ENCODE peak calls at places on chromosomes 13 and 19, in four cellular contexts. Q is neuronal stem cell, Z is IMR-90, F is H1. E is an unnamed sample.

GRCh38 chr19:40255619-40256166 is 29.2 kb upstream of the CCNP start:
- DNase-seq in Q (no peak), Z (no peak), F (no peak), E (no peak)

GRCh38 chr19:10431943-10432735 is 11.8 kb downstream of the PDE4A start:
- DNase-seq in Q (no peak), Z (no peak), F (peak; percentile 63), E (peak; percentile 69)

GRCh38 chr13:20882206-20882605 is 20.3 kb downstream of the XPO4 start:
- DNase-seq in Q (no peak), Z (peak; percentile 8), F (peak; percentile 49), E (peak; percentile 56)

GRCh38 chr19:45827459-45828093 is 12.5 kb upstream of the RSPH6A start:
- DNase-seq in Q (no peak), Z (no peak), F (no peak), E (no peak)

GRCh38 chr13:23380534-23380933 is 53.0 kb downstream of the SACS start:
- DNase-seq in Q (no peak), Z (peak; percentile 71), F (no peak), E (no peak)

GRCh38 chr19:58085348-58085875 is 12.6 kb downstream of the ZSCAN18 start:
- DNase-seq in Q (no peak), Z (no peak), F (no peak), E (no peak)

GRCh38 chr13:59112375-59112774 is 1051.4 kb downstream of the DIAPH3 start:
- DNase-seq in Q (no peak), Z (peak; percentile 99), F (no peak), E (no peak)

GRCh38 chr13:106636492-106636891 is 68.6 kb upstream of the ARGLU1 start:
- DNase-seq in Q (no peak), Z (no peak), F (no peak), E (no peak)

GRCh38 chr13:32713397-32713796 is 127.1 kb downstream of the PDS5B start:
- DNase-seq in Q (no peak), Z (no peak), F (no peak), E (no peak)

GRCh38 chr13:35699805-35700204 is 223.3 kb upstream of the MAB21L1 start:
- DNase-seq in Q (no peak), Z (peak; percentile 66), F (no peak), E (no peak)

GRCh38 chr13:40613192-40613818 is 53.1 kb downstream of the FOXO1 start:
- DNase-seq in Q (no peak), Z (no peak), F (no peak), E (no peak)

GRCh38 chr19:53485046-53486004 is 17.8 kb downstream of the ZNF813 start:
- DNase-seq in Q (no peak), Z (no peak), F (no peak), E (no peak)

GRCh38 chr19:45161715-45162463 is 1.1 kb upstream of the NKPD1 start:
- DNase-seq in Q (no peak), Z (peak; percentile 28), F (peak; percentile 86), E (peak; percentile 80)

GRCh38 chr13:113113846-113114271 is 8.3 kb downstream of the F7 start:
- DNase-seq in Q (no peak), Z (no peak), F (peak; percentile 8), E (no peak)

DNA sequence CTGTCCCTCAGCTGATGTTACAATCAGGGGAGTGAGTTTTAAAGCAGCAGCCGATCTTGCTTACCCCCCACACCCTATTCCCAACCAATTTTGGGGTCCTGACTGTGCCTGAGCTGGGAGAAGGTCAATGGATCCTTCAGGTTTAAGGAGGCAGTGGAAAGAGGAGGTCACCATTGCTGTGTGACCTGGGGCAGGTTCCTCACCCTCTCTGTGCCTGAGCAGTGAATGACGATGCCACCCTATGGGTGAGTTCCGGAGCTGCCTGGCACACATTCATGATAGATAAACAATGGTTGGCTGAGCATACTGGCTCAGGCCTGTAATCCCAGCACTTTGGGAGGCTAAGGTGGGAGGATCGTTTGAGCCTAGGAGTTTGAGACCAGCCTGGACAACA is 20.3 kb upstream of the JUND start:
- DNase-seq in Q (no peak), Z (no peak), F (no peak), E (no peak)
- H4K8ac ChIP-seq in Q (no peak overlapping the region), Z (peak overlapping the region; percentile 89), F (no peak overlapping the region), E (no peak overlapping the region)

DNA sequence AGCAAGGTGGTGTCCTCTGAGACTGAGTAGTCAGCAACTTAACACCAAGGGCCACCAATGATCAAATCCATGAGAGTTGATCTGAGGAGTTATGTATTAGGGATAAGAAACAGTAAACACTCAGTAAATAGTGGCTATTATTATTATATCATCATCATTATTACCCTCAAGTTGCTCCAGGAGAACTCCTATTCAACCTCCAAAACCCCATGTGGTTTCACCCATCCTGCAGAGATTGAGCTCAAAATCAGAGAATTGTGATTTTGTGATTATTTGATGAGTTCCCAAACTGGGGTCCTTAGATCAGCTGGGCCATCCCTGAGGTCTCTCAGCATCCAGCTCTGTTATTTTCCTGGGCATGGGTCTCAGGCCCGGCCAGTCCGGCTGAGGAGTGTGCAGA is 3.5 kb upstream of the CGB7 start:
- DNase-seq in Q (no peak), Z (no peak), F (no peak), E (no peak)
- H2BK120ac ChIP-seq in Q (peak overlapping the region; percentile 18), Z (no peak overlapping the region), F (no peak overlapping the region), E (no peak overlapping the region)

GRCh38 chr19:38687837-38688378 is 40.5 kb downstream of the ACTN4 start:
- DNase-seq in Q (no peak), Z (no peak), F (no peak), E (no peak)

GRCh38 chr19:38691938-38692457 is 44.5 kb downstream of the ACTN4 start:
- DNase-seq in Q (no peak), Z (peak; percentile 92), F (no peak), E (no peak)

GRCh38 chr19:38690832-38691231 is 43.4 kb downstream of the ACTN4 start:
- DNase-seq in Q (no peak), Z (no peak), F (no peak), E (no peak)

GRCh38 chr19:38692458-38693379 is 45.3 kb downstream of the ACTN4 start:
- DNase-seq in Q (no peak), Z (no peak), F (no peak), E (no peak)

DNA sequence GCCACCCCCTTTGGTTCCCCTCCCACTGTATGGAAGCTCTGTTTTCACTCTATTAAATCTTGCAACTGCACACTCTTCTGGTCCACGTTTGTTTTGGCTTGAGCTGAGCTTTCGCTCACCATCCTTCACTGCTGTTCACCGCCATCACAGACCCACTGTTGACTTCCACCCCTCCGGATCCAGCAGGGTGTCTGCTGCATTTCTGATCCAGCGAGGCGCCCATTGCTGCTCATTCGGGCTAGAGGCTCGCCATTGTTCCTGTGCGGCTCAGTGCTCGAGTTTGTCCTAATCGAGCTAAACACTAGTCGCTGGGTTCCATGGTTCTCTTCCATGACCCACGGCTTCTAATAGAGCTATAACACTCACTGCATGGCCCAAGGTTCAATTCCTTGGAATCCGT is 42.7 kb downstream of the ACTN4 start:
- DNase-seq in Q (no peak), Z (no peak), F (no peak), E (no peak)
- H4K8ac ChIP-seq in Q (no peak overlapping the region), Z (no peak overlapping the region), F (no peak overlapping the region), E (no peak overlapping the region)

GRCh38 chr19:35251456-35251855 is 2.7 kb downstream of the LSR start:
- DNase-seq in Q (no peak), Z (no peak), F (peak; percentile 27), E (no peak)

GRCh38 chr19:35247526-35248309 is 1.1 kb upstream of the LSR start:
- DNase-seq in Q (peak; percentile 88), Z (no peak), F (peak; percentile 91), E (peak; percentile 97)

GRCh38 chr19:35249848-35250711 is 1.3 kb downstream of the LSR start:
- DNase-seq in Q (no peak), Z (no peak), F (peak; percentile 39), E (peak; percentile 24)

GRCh38 chr19:35248310-35249145 is at the start of gene LSR:
- DNase-seq in Q (peak; percentile 88), Z (no peak), F (peak; percentile 93), E (peak; percentile 95)

DNA sequence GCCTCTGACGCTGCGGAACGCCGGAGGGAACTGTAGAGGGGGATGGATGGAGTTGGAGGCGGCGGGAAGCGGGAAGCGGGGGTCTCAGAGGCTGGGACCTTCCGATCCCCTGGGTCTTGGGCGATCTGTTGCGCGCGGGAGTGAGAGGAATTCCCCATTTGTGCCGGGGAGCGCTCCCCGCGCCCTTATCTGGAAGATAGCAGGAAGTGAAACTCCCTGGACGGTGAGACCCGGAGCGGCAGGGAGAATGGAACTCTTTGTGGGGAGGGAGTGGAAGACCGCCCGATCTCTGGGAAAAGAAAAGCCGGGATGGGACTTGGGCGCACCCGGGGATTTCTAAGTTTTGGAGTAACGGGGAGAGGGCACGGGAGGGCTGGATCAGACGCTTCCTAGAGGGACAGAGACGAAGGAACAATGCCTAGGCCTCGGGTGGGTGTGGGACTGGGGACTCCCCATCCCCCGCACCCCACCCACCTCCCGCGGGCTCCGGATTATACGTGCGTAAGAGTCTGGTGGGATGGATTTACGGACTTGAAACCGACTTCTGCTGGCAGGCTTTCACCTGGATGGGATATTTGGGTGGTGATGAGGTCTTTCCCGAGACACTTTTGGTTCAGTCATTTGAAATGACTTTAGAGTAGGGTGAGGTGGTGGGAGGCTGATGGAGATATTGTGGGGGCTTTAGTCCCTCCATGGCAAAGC is 495 bp downstream of the LSR start:
- DNase-seq in Q (no peak), Z (no peak), F (no peak), E (peak; percentile 23)
- H2BK120ac ChIP-seq in Q (no peak overlapping the region), Z (no peak overlapping the region), F (no peak overlapping the region), E (no peak overlapping the region)

DNA sequence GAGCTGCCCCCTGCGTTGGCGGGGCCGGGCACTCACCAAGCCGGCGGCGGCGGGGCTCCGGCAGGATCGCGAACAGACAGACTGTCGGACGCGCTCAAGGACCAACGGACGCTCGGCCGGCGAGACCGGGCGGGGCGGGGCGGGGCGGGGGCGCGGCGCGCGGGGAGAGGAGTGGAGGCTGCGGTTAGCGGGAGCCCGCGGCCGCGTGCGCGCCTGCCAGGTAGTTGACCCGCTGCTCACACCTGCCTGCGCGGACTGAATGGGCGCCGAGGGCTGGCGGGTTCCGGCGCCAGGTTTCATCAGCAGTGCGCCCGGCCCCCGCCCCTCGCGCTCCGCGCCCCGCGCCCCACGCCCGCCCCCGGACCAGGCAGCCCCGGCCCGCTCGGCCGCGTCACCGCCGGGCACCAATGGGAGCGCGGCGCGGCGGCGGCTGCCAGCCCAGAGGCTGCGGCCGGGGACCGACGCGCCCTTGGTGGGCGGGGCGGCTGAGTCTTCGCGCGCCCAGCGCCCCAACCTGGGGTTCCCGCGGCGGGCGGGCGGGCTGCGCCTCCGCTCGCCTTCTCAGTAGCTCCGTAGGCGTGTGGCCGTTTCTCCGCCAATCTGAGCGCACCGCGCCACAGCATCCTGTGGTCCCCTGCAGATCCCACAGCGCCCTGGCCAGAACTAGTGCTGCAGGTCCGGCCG is at the start of gene SLC7A1:
- DNase-seq in Q (peak; percentile 81), Z (peak; percentile 80), F (peak; percentile 84), E (peak; percentile 92)
- H4K8ac ChIP-seq in Q (no peak within 1 kb of the TSS), Z (peak within 1 kb of the TSS; percentile 82), F (peak within 1 kb of the TSS; percentile 98), E (no peak within 1 kb of the TSS)

GRCh38 chr19:36483653-36484052 is 5.7 kb downstream of the ZNF566 start:
- DNase-seq in Q (no peak), Z (no peak), F (no peak), E (no peak)

GRCh38 chr19:36488118-36488815 is 1.1 kb downstream of the ZNF566 start:
- DNase-seq in Q (no peak), Z (peak; percentile 53), F (no peak), E (no peak)

GRCh38 chr19:36489920-36490415 is 607 bp upstream of the ZNF566 start:
- DNase-seq in Q (peak; percentile 93), Z (peak; percentile 95), F (no peak), E (peak; percentile 96)

GRCh38 chr19:36488816-36489138 is 584 bp downstream of the ZNF566 start:
- DNase-seq in Q (no peak), Z (no peak), F (no peak), E (no peak)

GRCh38 chr19:36489139-36489919 is at the start of gene ZNF566:
- DNase-seq in Q (peak; percentile 97), Z (peak; percentile 97), F (peak; percentile 94), E (peak; percentile 99)
- H2BK120ac ChIP-seq in Q (no peak within 1 kb of the TSS), Z (peak within 1 kb of the TSS; percentile 95), F (peak within 1 kb of the TSS; percentile 91), E (no peak within 1 kb of the TSS)

GRCh38 chr19:29413435-29413834 is 112.4 kb upstream of the VSTM2B start:
- DNase-seq in Q (no peak), Z (no peak), F (no peak), E (no peak)
- H4K8ac ChIP-seq in Q (no peak overlapping the region), Z (no peak overlapping the region), F (no peak overlapping the region), E (no peak overlapping the region)